ENCODE peak calls at places on chromosomes 7 and 10, in six cellular contexts. L is HCT116, I is tibial nerve, Z is transverse colon, A is lower leg skin, H is adrenal gland. R is an unnamed sample.

GRCh38 chr7:67019562-67020390 is 23.1 kb downstream of the TYW1 start:
- DNase-seq in L (no peak), I (no peak), Z (no peak), A (no peak), H (no peak), R (no peak)

GRCh38 chr10:46233101-46233500 is 53.7 kb upstream of the ANTXRL start:
- DNase-seq in L (no peak), I (no peak), Z (no peak), A (no peak), H (no peak), R (no peak)

GRCh38 chr10:130137077-130137448 is 872 bp downstream of the GLRX3 start:
- DNase-seq in L (no peak), I (no peak), Z (no peak), A (no peak), H (no peak), R (no peak)

GRCh38 chr10:123573236-123574147 is 92.7 kb upstream of the GPR26 start:
- DNase-seq in L (peak), I (no peak), Z (peak), A (peak), H (peak), R (peak)

GRCh38 chr7:4683043-4683883 is 1.2 kb downstream of the FOXK1 start:
- DNase-seq in L (no peak), I (no peak), Z (peak), A (no peak), H (no peak), R (no peak)

GRCh38 chr10:12394236-12395033 is 45.1 kb downstream of the CAMK1D start:
- DNase-seq in L (no peak), I (no peak), Z (no peak), A (no peak), H (no peak), R (no peak)

GRCh38 chr7:130961128-130961601 is 227.2 kb upstream of the KLF14 start:
- DNase-seq in L (peak), I (no peak), Z (peak), A (no peak), H (no peak), R (no peak)

GRCh38 chr7:157568071-157568784 is 231.4 kb downstream of the DNAJB6 start:
- DNase-seq in L (no peak), I (no peak), Z (no peak), A (no peak), H (no peak), R (no peak)

GRCh38 chr7:70738080-70738479 is 393.9 kb upstream of the GALNT17 start:
- DNase-seq in L (no peak), I (peak), Z (peak), A (peak), H (no peak), R (no peak)

GRCh38 chr10:75250934-75251333 is 15.2 kb upstream of the COMTD1 start:
- DNase-seq in L (no peak), I (no peak), Z (peak), A (no peak), H (no peak), R (peak)

GRCh38 chr7:98123073-98123696 is 16.5 kb downstream of the LMTK2 start:
- DNase-seq in L (no peak), I (no peak), Z (no peak), A (no peak), H (no peak), R (no peak)

GRCh38 chr7:25262586-25262985 is 34.3 kb upstream of the NPVF start:
- DNase-seq in L (no peak), I (no peak), Z (no peak), A (no peak), H (no peak), R (no peak)

GRCh38 chr7:155579565-155579964 is 33.2 kb upstream of the CNPY1 start:
- DNase-seq in L (no peak), I (no peak), Z (no peak), A (no peak), H (no peak), R (no peak)

GRCh38 chr7:16670021-16670420 is 24.0 kb downstream of the BZW2 start:
- DNase-seq in L (no peak), I (no peak), Z (no peak), A (no peak), H (no peak), R (no peak)

GRCh38 chr10:76675951-76676587 is 961.5 kb downstream of the KCNMA1 start:
- DNase-seq in L (no peak), I (peak), Z (peak), A (peak), H (no peak), R (no peak)

GRCh38 chr7:82395147-82395546 is 48.4 kb downstream of the CACNA2D1 start:
- DNase-seq in L (no peak), I (no peak), Z (no peak), A (no peak), H (no peak), R (no peak)

GRCh38 chr10:70596860-70597809 is 5.4 kb downstream of the PRF1 start:
- DNase-seq in L (no peak), I (no peak), Z (no peak), A (peak), H (no peak), R (no peak)

GRCh38 chr10:14659626-14660196 is 115.0 kb downstream of the FAM107B start:
- DNase-seq in L (no peak), I (no peak), Z (peak), A (no peak), H (no peak), R (no peak)

GRCh38 chr7:129652914-129653313 is 41.4 kb downstream of the NRF1 start:
- DNase-seq in L (no peak), I (no peak), Z (no peak), A (no peak), H (no peak), R (no peak)

GRCh38 chr7:41247128-41247865 is 455.6 kb downstream of the INHBA start:
- DNase-seq in L (peak), I (no peak), Z (no peak), A (no peak), H (no peak), R (no peak)

GRCh38 chr10:24208661-24209420 is at the start of gene KIAA1217:
- DNase-seq in L (no peak), I (peak), Z (peak), A (peak), H (peak), R (peak)

GRCh38 chr7:121546632-121547340 is 150.7 kb upstream of the FAM3C start:
- DNase-seq in L (no peak), I (no peak), Z (no peak), A (no peak), H (no peak), R (no peak)

GRCh38 chr10:49220031-49220430 is 31.8 kb upstream of the TMEM273 start:
- DNase-seq in L (no peak), I (no peak), Z (no peak), A (no peak), H (no peak), R (no peak)

GRCh38 chr10:121138112-121138860 is 287.1 kb downstream of the WDR11 start:
- DNase-seq in L (no peak), I (no peak), Z (no peak), A (no peak), H (no peak), R (no peak)

GRCh38 chr10:69696073-69696731 is 66.2 kb downstream of the FAM241B start:
- DNase-seq in L (peak), I (no peak), Z (no peak), A (no peak), H (peak), R (peak)

GRCh38 chr10:78471723-78472541 is 438.3 kb downstream of the RPS24 start:
- DNase-seq in L (no peak), I (no peak), Z (no peak), A (peak), H (no peak), R (no peak)

GRCh38 chr10:59126277-59126676 is 50.2 kb upstream of the PHYHIPL start:
- DNase-seq in L (no peak), I (no peak), Z (no peak), A (no peak), H (no peak), R (no peak)

GRCh38 chr10:133614830-133615580 is 11.6 kb downstream of the FRG2B start:
- DNase-seq in L (no peak), I (no peak), Z (peak), A (no peak), H (no peak), R (peak)

GRCh38 chr7:38190010-38190409 is 12.0 kb downstream of the STARD3NL start:
- DNase-seq in L (no peak), I (no peak), Z (no peak), A (no peak), H (no peak), R (no peak)

GRCh38 chr10:101629781-101630419 is 41.8 kb downstream of the DPCD start:
- DNase-seq in L (no peak), I (no peak), Z (no peak), A (no peak), H (no peak), R (no peak)

GRCh38 chr7:44633254-44634186 is 27.1 kb downstream of the OGDH start:
- DNase-seq in L (no peak), I (peak), Z (peak), A (peak), H (peak), R (peak)

GRCh38 chr7:114345494-114345893 is 69.1 kb upstream of the FOXP2 start:
- DNase-seq in L (no peak), I (no peak), Z (no peak), A (no peak), H (no peak), R (no peak)

GRCh38 chr7:82851126-82851525 is 311.6 kb downstream of the PCLO start:
- DNase-seq in L (no peak), I (no peak), Z (no peak), A (no peak), H (no peak), R (no peak)

GRCh38 chr7:51344406-51344805 is 27.8 kb upstream of the COBL start:
- DNase-seq in L (no peak), I (no peak), Z (no peak), A (no peak), H (no peak), R (peak)

GRCh38 chr10:3781458-3782098 is 3.4 kb downstream of the KLF6 start:
- DNase-seq in L (no peak), I (no peak), Z (peak), A (no peak), H (no peak), R (peak)

GRCh38 chr7:116097365-116098009 is 66.9 kb upstream of the TFEC start:
- DNase-seq in L (peak), I (no peak), Z (no peak), A (no peak), H (no peak), R (no peak)

GRCh38 chr7:44286182-44286617 is 39.2 kb downstream of the CAMK2B start:
- DNase-seq in L (no peak), I (no peak), Z (peak), A (no peak), H (peak), R (peak)

GRCh38 chr10:92689663-92690210 is at the start of gene HHEX:
- DNase-seq in L (peak), I (no peak), Z (peak), A (no peak), H (peak), R (peak)

GRCh38 chr10:60349426-60349825 is 40.2 kb downstream of the ANK3 start:
- DNase-seq in L (no peak), I (no peak), Z (no peak), A (no peak), H (no peak), R (no peak)

GRCh38 chr10:87093461-87094372 is 926 bp downstream of the GLUD1 start:
- DNase-seq in L (no peak), I (peak), Z (peak), A (peak), H (peak), R (peak)

GRCh38 chr10:87095241-87095945 is 387 bp downstream of the SHLD2 start:
- DNase-seq in L (peak), I (peak), Z (peak), A (peak), H (peak), R (peak)

GRCh38 chr10:87092861-87093460 is 1.7 kb downstream of the GLUD1 start:
- DNase-seq in L (no peak), I (no peak), Z (peak), A (peak), H (no peak), R (peak)

GRCh38 chr10:87092356-87092860 is 2.2 kb downstream of the GLUD1 start:
- DNase-seq in L (no peak), I (no peak), Z (no peak), A (no peak), H (no peak), R (no peak)

GRCh38 chr10:87094373-87095240 is at the start of the genes GLUD1 and SHLD2:
- DNase-seq in L (peak), I (peak), Z (peak), A (peak), H (peak), R (peak)
- TF ChIP-seq POLR2A in L (peak), I (peak), Z (peak), A (peak), H (peak), R (peak)

GRCh38 chr10:99921948-99922347 is 87.8 kb downstream of the DNMBP start:
- DNase-seq in L (peak), I (no peak), Z (no peak), A (no peak), H (no peak), R (peak)
- TF ChIP-seq POLR2A in L (no peak), I (no peak), Z (no peak), A (no peak), H (no peak), R (no peak)

GRCh38 chr7:95549818-95550529 is 46.3 kb downstream of the PDK4 start:
- DNase-seq in L (peak), I (peak), Z (peak), A (peak), H (peak), R (peak)
- TF ChIP-seq POLR2A in L (no peak), I (peak), Z (peak), A (no peak), H (peak), R (peak)

GRCh38 chr7:6639627-6640026 is 2.5 kb downstream of the ZNF316 start:
- DNase-seq in L (no peak), I (no peak), Z (no peak), A (no peak), H (no peak), R (no peak)

GRCh38 chr7:6637544-6638229 is 569 bp downstream of the ZNF316 start:
- DNase-seq in L (no peak), I (no peak), Z (peak), A (no peak), H (no peak), R (peak)

GRCh38 chr7:6634021-6634420 is 3.1 kb upstream of the ZNF316 start:
- DNase-seq in L (no peak), I (no peak), Z (no peak), A (no peak), H (no peak), R (no peak)

GRCh38 chr7:6639032-6639431 is 1.9 kb downstream of the ZNF316 start:
- DNase-seq in L (no peak), I (no peak), Z (no peak), A (no peak), H (no peak), R (no peak)

GRCh38 chr7:6636741-6637543 is at the start of gene ZNF316:
- DNase-seq in L (no peak), I (peak), Z (peak), A (no peak), H (peak), R (peak)
- TF ChIP-seq POLR2A in L (no peak), I (peak), Z (peak), A (peak), H (peak), R (peak)

DNA sequence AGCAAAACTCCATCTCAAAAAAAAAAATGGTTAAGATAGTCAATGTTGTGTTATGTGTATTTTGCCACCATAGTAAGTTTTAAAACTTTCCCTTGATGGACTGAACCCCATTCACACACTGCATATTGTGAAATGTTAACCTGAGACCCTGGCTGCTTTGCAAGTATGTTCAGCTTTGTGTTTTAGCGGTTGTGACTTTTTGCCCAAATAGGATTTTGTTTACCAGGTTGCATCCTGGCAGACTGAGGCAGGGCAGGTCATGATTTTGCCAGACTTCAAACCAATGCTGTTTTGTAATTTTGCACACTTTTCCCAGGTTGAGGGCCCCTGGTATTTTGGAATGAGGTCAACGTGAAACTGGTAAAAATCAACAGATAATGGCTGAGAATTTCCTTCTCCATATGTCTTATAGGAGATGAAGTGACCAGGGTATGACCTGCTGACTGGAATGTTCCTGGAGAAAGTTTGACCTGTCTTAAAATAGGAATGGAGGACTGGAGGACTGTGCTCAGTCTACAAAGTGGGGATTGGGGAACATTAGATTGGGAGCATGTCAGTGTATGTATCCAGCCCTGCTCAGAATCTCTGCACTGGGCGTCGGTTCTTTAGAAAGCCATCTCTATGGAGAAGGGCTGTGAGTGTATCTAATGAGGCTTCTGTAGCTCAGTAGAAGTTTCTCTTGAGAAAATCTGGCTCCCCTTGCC is 76.2 kb downstream of the LRGUK start:
- DNase-seq in L (no peak), I (no peak), Z (no peak), A (no peak), H (no peak), R (no peak)
- TF ChIP-seq POLR2A in L (no peak), I (no peak), Z (no peak), A (no peak), H (no peak), R (no peak)

GRCh38 chr10:30433779-30434272 is at the start of gene MAP3K8:
- DNase-seq in L (peak), I (peak), Z (peak), A (peak), H (peak), R (peak)
- TF ChIP-seq POLR2A in L (no peak), I (peak), Z (peak), A (peak), H (peak), R (peak)

GRCh38 chr7:816300-816750 is 16.0 kb upstream of the SUN1 start:
- DNase-seq in L (peak), I (peak), Z (peak), A (peak), H (peak), R (peak)
- TF ChIP-seq POLR2A in L (no peak), I (peak), Z (peak), A (no peak), H (peak), R (peak)